ENCODE peak calls at places on chromosome 6, in seven cellular contexts. F is stimulated activated CD8-positive, alpha-beta memory T cell treated with anti-CD3 and anti-CD28 coated beads, Interleukin-15, amount 100 ng/mL, for 24 hours; B is cerebellar cortex; X is activated T-cell treated with anti-CD3 and anti-CD28 coated beads for 48 hours; N is heart right ventricle; G is NCI-H1417; K is Jurkat, Clone E6-1. J is an unnamed sample.

GRCh38 chr6:47188588-47189021 is 121.1 kb downstream of the TNFRSF21 start:
- DNase-seq in G (no peak), B (no peak), K (no peak), N (no peak), X (no peak), F (no peak), J (no peak)

GRCh38 chr6:35044771-35045275 is 96.3 kb downstream of the TCP11 start:
- DNase-seq in G (peak), B (no peak), N (no peak), X (no peak), K (no peak), F (no peak), J (no peak)

GRCh38 chr6:145787688-145788087 is 26.9 kb downstream of the FBXO30 start:
- DNase-seq in N (no peak), B (no peak), K (no peak), G (no peak), F (no peak), X (no peak), J (no peak)

GRCh38 chr6:43750622-43751021 is 19.4 kb upstream of the VEGFA start:
- DNase-seq in K (no peak), X (no peak), G (no peak), N (no peak), B (no peak), F (no peak), J (no peak)

GRCh38 chr6:307874-308273 is 15.6 kb downstream of the DUSP22 start:
- DNase-seq in N (no peak), K (no peak), F (no peak), G (no peak), X (no peak), B (no peak), J (peak)

GRCh38 chr6:131948692-131949614 is 2.2 kb downstream of the CCN2 start:
- DNase-seq in F (no peak), K (no peak), X (no peak), G (no peak), N (no peak), B (no peak), J (no peak)

GRCh38 chr6:43952746-43953145 is 174.5 kb downstream of the MRPL14 start:
- DNase-seq in F (no peak), G (no peak), N (no peak), B (no peak), K (peak), X (no peak), J (no peak)

GRCh38 chr6:88492824-88493223 is 326.7 kb upstream of the CNR1 start:
- DNase-seq in G (no peak), F (no peak), N (no peak), K (peak), X (no peak), B (peak), J (no peak)

GRCh38 chr6:71403422-71404134 is 115.0 kb downstream of the OGFRL1 start:
- DNase-seq in N (no peak), K (no peak), F (no peak), G (peak), B (no peak), X (no peak), J (no peak)

GRCh38 chr6:70686548-70687133 is 19.0 kb downstream of the SMAP1 start:
- DNase-seq in B (peak), G (no peak), N (no peak), X (no peak), K (peak), F (no peak), J (no peak)

GRCh38 chr6:125546827-125547226 is 202.6 kb upstream of the HEY2 start:
- DNase-seq in X (no peak), G (no peak), F (no peak), N (no peak), K (peak), B (no peak), J (no peak)

GRCh38 chr6:35086636-35087360 is 54.3 kb downstream of the TCP11 start:
- DNase-seq in G (no peak), K (no peak), F (no peak), B (no peak), X (no peak), N (no peak), J (no peak)

GRCh38 chr6:101276066-101276465 is 117.4 kb upstream of the GRIK2 start:
- DNase-seq in N (no peak), B (no peak), K (no peak), F (no peak), X (no peak), G (no peak), J (no peak)

GRCh38 chr6:25411316-25411961 is 132.3 kb downstream of the CARMIL1 start:
- DNase-seq in X (no peak), K (no peak), B (no peak), F (no peak), N (no peak), G (no peak), J (no peak)

GRCh38 chr6:2988426-2989331 is 11.0 kb upstream of the NQO2 start:
- DNase-seq in X (peak), B (peak), F (no peak), N (peak), G (peak), K (peak), J (peak)

GRCh38 chr6:108082539-108082938 is 8.0 kb upstream of the OSTM1 start:
- DNase-seq in N (no peak), B (no peak), F (no peak), K (no peak), G (no peak), X (no peak), J (no peak)

GRCh38 chr6:151681426-151682059 is 125.9 kb upstream of the ESR1 start:
- DNase-seq in B (no peak), F (no peak), K (no peak), X (no peak), N (peak), G (no peak), J (peak)

GRCh38 chr6:161418458-161418945 is 144.6 kb upstream of the AGPAT4 start:
- DNase-seq in F (no peak), B (peak), G (peak), X (no peak), N (no peak), K (peak), J (no peak)

GRCh38 chr6:36387440-36388303 is at the start of gene ETV7:
- DNase-seq in X (peak), N (peak), K (no peak), G (peak), B (no peak), F (no peak), J (peak)

J was measured in upper lobe of left lung.